ENCODE peak calls at places on chromosomes 6 and 20, in seven cellular contexts. One of them, this sample, is unnamed.

GRCh38 chr20:61340157-61340556 is 88.1 kb downstream of the CDH4 start:
- DNase-seq in hippocampal formation: no peak
- DNase-seq in brain pericyte: no peak
- DNase-seq in NCI-H2029 treated with DMSO at 0.1 percent for 48 hours: no peak
- DNase-seq in astrocyte of the cerebellum: no peak
- DNase-seq in GM12864: no peak
- DNase-seq in NCI-H510A treated with DMSO at 0.1 percent for 48 hours: no peak
- DNase-seq in this sample: no peak

GRCh38 chr6:44527191-44527960 is 139.9 kb downstream of the CDC5L start:
- DNase-seq in NCI-H510A treated with DMSO at 0.1 percent for 48 hours: no peak
- DNase-seq in GM12864: no peak
- DNase-seq in brain pericyte: no peak
- DNase-seq in astrocyte of the cerebellum: no peak
- DNase-seq in NCI-H2029 treated with DMSO at 0.1 percent for 48 hours: no peak
- DNase-seq in hippocampal formation: no peak
- DNase-seq in this sample: no peak

GRCh38 chr6:78917788-78918187 is 50.4 kb downstream of the IRAK1BP1 start:
- DNase-seq in hippocampal formation: no peak
- DNase-seq in NCI-H2029 treated with DMSO at 0.1 percent for 48 hours: no peak
- DNase-seq in astrocyte of the cerebellum: no peak
- DNase-seq in brain pericyte: no peak
- DNase-seq in NCI-H510A treated with DMSO at 0.1 percent for 48 hours: no peak
- DNase-seq in GM12864: no peak
- DNase-seq in this sample: no peak

GRCh38 chr6:154805288-154805911 is 72.2 kb downstream of the SCAF8 start:
- DNase-seq in NCI-H2029 treated with DMSO at 0.1 percent for 48 hours: no peak
- DNase-seq in brain pericyte: no peak
- DNase-seq in GM12864: peak; percentile 22
- DNase-seq in astrocyte of the cerebellum: peak; percentile 54
- DNase-seq in NCI-H510A treated with DMSO at 0.1 percent for 48 hours: peak; percentile 3
- DNase-seq in hippocampal formation: no peak
- DNase-seq in this sample: no peak

GRCh38 chr6:10309826-10310405 is 105.0 kb downstream of the TFAP2A start:
- DNase-seq in astrocyte of the cerebellum: no peak
- DNase-seq in NCI-H510A treated with DMSO at 0.1 percent for 48 hours: no peak
- DNase-seq in brain pericyte: no peak
- DNase-seq in NCI-H2029 treated with DMSO at 0.1 percent for 48 hours: no peak
- DNase-seq in GM12864: no peak
- DNase-seq in hippocampal formation: no peak
- DNase-seq in this sample: no peak

GRCh38 chr20:48739395-48740268 is 88.2 kb downstream of the PREX1 start:
- DNase-seq in GM12864: no peak
- DNase-seq in astrocyte of the cerebellum: no peak
- DNase-seq in hippocampal formation: no peak
- DNase-seq in brain pericyte: no peak
- DNase-seq in NCI-H2029 treated with DMSO at 0.1 percent for 48 hours: no peak
- DNase-seq in NCI-H510A treated with DMSO at 0.1 percent for 48 hours: no peak
- DNase-seq in this sample: no peak

GRCh38 chr6:136123464-136123863 is 126.6 kb downstream of the MTFR2 start:
- DNase-seq in GM12864: no peak
- DNase-seq in NCI-H2029 treated with DMSO at 0.1 percent for 48 hours: no peak
- DNase-seq in astrocyte of the cerebellum: no peak
- DNase-seq in brain pericyte: no peak
- DNase-seq in hippocampal formation: no peak
- DNase-seq in NCI-H510A treated with DMSO at 0.1 percent for 48 hours: no peak
- DNase-seq in this sample: no peak

GRCh38 chr6:40845588-40845987 is 193.4 kb downstream of the UNC5CL start:
- DNase-seq in NCI-H510A treated with DMSO at 0.1 percent for 48 hours: peak; percentile 68
- DNase-seq in GM12864: peak; percentile 2
- DNase-seq in hippocampal formation: no peak
- DNase-seq in NCI-H2029 treated with DMSO at 0.1 percent for 48 hours: no peak
- DNase-seq in brain pericyte: no peak
- DNase-seq in astrocyte of the cerebellum: peak; percentile 23
- DNase-seq in this sample: no peak

GRCh38 chr6:127464161-127464880 is 5.1 kb upstream of the KIAA0408 start:
- DNase-seq in brain pericyte: no peak
- DNase-seq in hippocampal formation: no peak
- DNase-seq in astrocyte of the cerebellum: peak; percentile 88
- DNase-seq in NCI-H510A treated with DMSO at 0.1 percent for 48 hours: no peak
- DNase-seq in NCI-H2029 treated with DMSO at 0.1 percent for 48 hours: no peak
- DNase-seq in GM12864: no peak
- DNase-seq in this sample: no peak

GRCh38 chr20:46348231-46348803 is 40.0 kb upstream of the CDH22 start:
- DNase-seq in astrocyte of the cerebellum: no peak
- DNase-seq in hippocampal formation: peak; percentile 17
- DNase-seq in NCI-H510A treated with DMSO at 0.1 percent for 48 hours: no peak
- DNase-seq in brain pericyte: no peak
- DNase-seq in GM12864: no peak
- DNase-seq in NCI-H2029 treated with DMSO at 0.1 percent for 48 hours: no peak
- DNase-seq in this sample: no peak

GRCh38 chr6:110013396-110013795 is 35.3 kb downstream of the GPR6 start:
- DNase-seq in GM12864: no peak
- DNase-seq in hippocampal formation: no peak
- DNase-seq in NCI-H510A treated with DMSO at 0.1 percent for 48 hours: no peak
- DNase-seq in NCI-H2029 treated with DMSO at 0.1 percent for 48 hours: no peak
- DNase-seq in astrocyte of the cerebellum: no peak
- DNase-seq in brain pericyte: no peak
- DNase-seq in this sample: no peak

GRCh38 chr6:57242505-57242904 is 20.4 kb upstream of the RAB23 start:
- DNase-seq in NCI-H510A treated with DMSO at 0.1 percent for 48 hours: peak; percentile 14
- DNase-seq in brain pericyte: peak; percentile 55
- DNase-seq in NCI-H2029 treated with DMSO at 0.1 percent for 48 hours: no peak
- DNase-seq in GM12864: no peak
- DNase-seq in astrocyte of the cerebellum: peak; percentile 70
- DNase-seq in hippocampal formation: no peak
- DNase-seq in this sample: no peak

GRCh38 chr6:28683945-28684538 is 158.4 kb downstream of the GPX5 start:
- DNase-seq in hippocampal formation: no peak
- DNase-seq in NCI-H510A treated with DMSO at 0.1 percent for 48 hours: no peak
- DNase-seq in brain pericyte: no peak
- DNase-seq in GM12864: no peak
- DNase-seq in astrocyte of the cerebellum: peak; percentile 15
- DNase-seq in NCI-H2029 treated with DMSO at 0.1 percent for 48 hours: peak; percentile 9
- DNase-seq in this sample: no peak

GRCh38 chr6:123570813-123571684 is 65.7 kb downstream of the TRDN start:
- DNase-seq in NCI-H2029 treated with DMSO at 0.1 percent for 48 hours: peak; percentile 77
- DNase-seq in brain pericyte: no peak
- DNase-seq in hippocampal formation: no peak
- DNase-seq in GM12864: no peak
- DNase-seq in NCI-H510A treated with DMSO at 0.1 percent for 48 hours: no peak
- DNase-seq in astrocyte of the cerebellum: no peak
- DNase-seq in this sample: no peak

GRCh38 chr6:29813809-29814208 is 13.8 kb upstream of the HLA-G start:
- DNase-seq in NCI-H2029 treated with DMSO at 0.1 percent for 48 hours: no peak
- DNase-seq in GM12864: no peak
- DNase-seq in brain pericyte: no peak
- DNase-seq in astrocyte of the cerebellum: no peak
- DNase-seq in NCI-H510A treated with DMSO at 0.1 percent for 48 hours: no peak
- DNase-seq in hippocampal formation: no peak
- DNase-seq in this sample: no peak

GRCh38 chr6:154520280-154520679 is 9.8 kb upstream of the CNKSR3 start:
- DNase-seq in brain pericyte: no peak
- DNase-seq in hippocampal formation: no peak
- DNase-seq in NCI-H510A treated with DMSO at 0.1 percent for 48 hours: no peak
- DNase-seq in astrocyte of the cerebellum: no peak
- DNase-seq in GM12864: no peak
- DNase-seq in NCI-H2029 treated with DMSO at 0.1 percent for 48 hours: no peak
- DNase-seq in this sample: no peak

GRCh38 chr6:163335671-163336545 is 78.6 kb upstream of the QKI start:
- DNase-seq in NCI-H510A treated with DMSO at 0.1 percent for 48 hours: no peak
- DNase-seq in hippocampal formation: no peak
- DNase-seq in astrocyte of the cerebellum: no peak
- DNase-seq in brain pericyte: peak; percentile 50
- DNase-seq in GM12864: no peak
- DNase-seq in NCI-H2029 treated with DMSO at 0.1 percent for 48 hours: no peak
- DNase-seq in this sample: no peak

GRCh38 chr20:57507477-57507876 is 17.5 kb downstream of the CTCFL start:
- DNase-seq in NCI-H2029 treated with DMSO at 0.1 percent for 48 hours: peak; percentile 51
- DNase-seq in hippocampal formation: no peak
- DNase-seq in NCI-H510A treated with DMSO at 0.1 percent for 48 hours: no peak
- DNase-seq in astrocyte of the cerebellum: no peak
- DNase-seq in brain pericyte: no peak
- DNase-seq in GM12864: no peak
- DNase-seq in this sample: no peak

GRCh38 chr6:135728589-135728988 is 122.9 kb upstream of the PDE7B start:
- DNase-seq in NCI-H2029 treated with DMSO at 0.1 percent for 48 hours: no peak
- DNase-seq in GM12864: no peak
- DNase-seq in NCI-H510A treated with DMSO at 0.1 percent for 48 hours: no peak
- DNase-seq in hippocampal formation: no peak
- DNase-seq in astrocyte of the cerebellum: no peak
- DNase-seq in brain pericyte: no peak
- DNase-seq in this sample: no peak

GRCh38 chr6:11500008-11500407 is 37.5 kb upstream of the TMEM170B start:
- DNase-seq in hippocampal formation: no peak
- DNase-seq in NCI-H2029 treated with DMSO at 0.1 percent for 48 hours: no peak
- DNase-seq in NCI-H510A treated with DMSO at 0.1 percent for 48 hours: no peak
- DNase-seq in brain pericyte: no peak
- DNase-seq in astrocyte of the cerebellum: peak; percentile 71
- DNase-seq in GM12864: no peak
- DNase-seq in this sample: no peak

GRCh38 chr6:141808662-141809061 is 324.1 kb upstream of the GJE1 start:
- DNase-seq in GM12864: no peak
- DNase-seq in NCI-H510A treated with DMSO at 0.1 percent for 48 hours: no peak
- DNase-seq in astrocyte of the cerebellum: no peak
- DNase-seq in NCI-H2029 treated with DMSO at 0.1 percent for 48 hours: no peak
- DNase-seq in brain pericyte: no peak
- DNase-seq in hippocampal formation: no peak
- DNase-seq in this sample: no peak

GRCh38 chr6:129860901-129861665 is at the start of gene TMEM244:
- DNase-seq in GM12864: no peak
- DNase-seq in NCI-H2029 treated with DMSO at 0.1 percent for 48 hours: no peak
- DNase-seq in hippocampal formation: peak; percentile 9
- DNase-seq in brain pericyte: no peak
- DNase-seq in astrocyte of the cerebellum: no peak
- DNase-seq in NCI-H510A treated with DMSO at 0.1 percent for 48 hours: no peak
- DNase-seq in this sample: no peak

GRCh38 chr6:115137910-115138309 is 795.1 kb upstream of the HS3ST5 start:
- DNase-seq in NCI-H2029 treated with DMSO at 0.1 percent for 48 hours: peak; percentile 12
- DNase-seq in NCI-H510A treated with DMSO at 0.1 percent for 48 hours: no peak
- DNase-seq in brain pericyte: no peak
- DNase-seq in hippocampal formation: no peak
- DNase-seq in astrocyte of the cerebellum: no peak
- DNase-seq in GM12864: no peak
- DNase-seq in this sample: no peak

GRCh38 chr20:13180986-13181889 is 39.8 kb upstream of the ISM1 start:
- DNase-seq in brain pericyte: no peak
- DNase-seq in astrocyte of the cerebellum: no peak
- DNase-seq in NCI-H510A treated with DMSO at 0.1 percent for 48 hours: no peak
- DNase-seq in NCI-H2029 treated with DMSO at 0.1 percent for 48 hours: no peak
- DNase-seq in GM12864: no peak
- DNase-seq in hippocampal formation: no peak
- DNase-seq in this sample: no peak

GRCh38 chr20:57400821-57401564 is 9.8 kb downstream of the RBM38 start:
- DNase-seq in hippocampal formation: no peak
- DNase-seq in NCI-H510A treated with DMSO at 0.1 percent for 48 hours: no peak
- DNase-seq in NCI-H2029 treated with DMSO at 0.1 percent for 48 hours: no peak
- DNase-seq in astrocyte of the cerebellum: no peak
- DNase-seq in brain pericyte: no peak
- DNase-seq in GM12864: no peak
- DNase-seq in this sample: peak; percentile 88

GRCh38 chr20:62887147-62887859 is 25.7 kb upstream of the TCFL5 start:
- DNase-seq in hippocampal formation: no peak
- DNase-seq in NCI-H2029 treated with DMSO at 0.1 percent for 48 hours: peak; percentile 78
- DNase-seq in NCI-H510A treated with DMSO at 0.1 percent for 48 hours: peak; percentile 76
- DNase-seq in astrocyte of the cerebellum: peak; percentile 83
- DNase-seq in brain pericyte: peak; percentile 93
- DNase-seq in GM12864: no peak
- DNase-seq in this sample: peak; percentile 82

GRCh38 chr6:132270745-132271414 is 130.4 kb downstream of the MOXD1 start:
- DNase-seq in GM12864: no peak
- DNase-seq in NCI-H510A treated with DMSO at 0.1 percent for 48 hours: no peak
- DNase-seq in astrocyte of the cerebellum: no peak
- DNase-seq in brain pericyte: no peak
- DNase-seq in NCI-H2029 treated with DMSO at 0.1 percent for 48 hours: no peak
- DNase-seq in hippocampal formation: no peak
- DNase-seq in this sample: no peak

GRCh38 chr6:109183109-109183508 is 87.8 kb downstream of the CEP57L1 start:
- DNase-seq in hippocampal formation: no peak
- DNase-seq in brain pericyte: no peak
- DNase-seq in astrocyte of the cerebellum: no peak
- DNase-seq in GM12864: no peak
- DNase-seq in NCI-H2029 treated with DMSO at 0.1 percent for 48 hours: no peak
- DNase-seq in NCI-H510A treated with DMSO at 0.1 percent for 48 hours: no peak
- DNase-seq in this sample: no peak

GRCh38 chr6:106486236-106486635 is 125.7 kb downstream of the CRYBG1 start:
- DNase-seq in hippocampal formation: no peak
- DNase-seq in GM12864: no peak
- DNase-seq in NCI-H510A treated with DMSO at 0.1 percent for 48 hours: no peak
- DNase-seq in brain pericyte: no peak
- DNase-seq in NCI-H2029 treated with DMSO at 0.1 percent for 48 hours: no peak
- DNase-seq in astrocyte of the cerebellum: peak; percentile 64
- DNase-seq in this sample: no peak

GRCh38 chr6:3231213-3232016 is 4.0 kb upstream of the TUBB2B start:
- DNase-seq in brain pericyte: no peak
- DNase-seq in GM12864: no peak
- DNase-seq in NCI-H510A treated with DMSO at 0.1 percent for 48 hours: peak; percentile 80
- DNase-seq in NCI-H2029 treated with DMSO at 0.1 percent for 48 hours: peak; percentile 98
- DNase-seq in astrocyte of the cerebellum: peak; percentile 42
- DNase-seq in hippocampal formation: peak; percentile 64
- DNase-seq in this sample: peak; percentile 19

This sample was measured in Peyer's patch.